ENCODE peak calls at places on chromosomes 4 and X, in nine cellular contexts. Y, T, W, L, D, O, J, G and N are unnamed samples.
A peak's percentile ranks its signal among the peaks of the same experiment; 100 is the strongest.

GRCh38 chr4:114488301-114488982 is 110.2 kb upstream of the UGT8 start:
- DNase-seq in Y (no peak), T (no peak), W (no peak), L (no peak), D (no peak), O (no peak), J (no peak), G (no peak), N (no peak)

GRCh38 chr4:85606505-85606904 is 131.6 kb downstream of the ARHGAP24 start:
- DNase-seq in Y (no peak), T (no peak), W (no peak), L (no peak), D (no peak), O (no peak), J (no peak), G (no peak), N (no peak)

GRCh38 chr4:83113429-83113786 is 1.1 kb downstream of the PLAC8 start:
- DNase-seq in Y (no peak), T (no peak), W (no peak), L (no peak), D (no peak), O (no peak), J (no peak), G (no peak), N (no peak)

GRCh38 chr4:109588176-109588575 is 28.1 kb downstream of the MCUB start:
- DNase-seq in Y (no peak), T (no peak), W (peak; percentile 26), L (no peak), D (no peak), O (no peak), J (no peak), G (no peak), N (peak; percentile 27)

GRCh38 chr4:169270156-169270809 is 473 bp downstream of the SH3RF1 start:
- DNase-seq in Y (peak; percentile 70), T (peak; percentile 61), W (peak; percentile 63), L (peak; percentile 75), D (no peak), O (peak; percentile 87), J (peak; percentile 28), G (peak; percentile 37), N (peak; percentile 60)

GRCh38 chr4:107987916-107988762 is 1.6 kb upstream of the HADH start:
- DNase-seq in Y (no peak), T (no peak), W (no peak), L (no peak), D (no peak), O (no peak), J (no peak), G (peak; percentile 59), N (no peak)

GRCh38 chrX:88735835-88736234 is 11.2 kb upstream of the CPXCR1 start:
- DNase-seq in Y (no peak), T (no peak), W (no peak), L (no peak), D (no peak), O (no peak), J (no peak), G (no peak), N (no peak)

GRCh38 chr4:34258176-34258575 is 1986.1 kb downstream of the ARAP2 start:
- DNase-seq in Y (no peak), T (no peak), W (no peak), L (no peak), D (no peak), O (no peak), J (no peak), G (no peak), N (no peak)

GRCh38 chrX:53266914-53267313 is 14.5 kb downstream of the IQSEC2 start:
- DNase-seq in Y (no peak), T (no peak), W (no peak), L (no peak), D (no peak), O (no peak), J (peak; percentile 44), G (no peak), N (no peak)

GRCh38 chr4:8322794-8323704 is 53.5 kb downstream of the HTRA3 start:
- DNase-seq in Y (peak; percentile 44), T (no peak), W (no peak), L (peak; percentile 41), D (no peak), O (peak; percentile 36), J (no peak), G (no peak), N (no peak)

GRCh38 chr4:155568641-155569040 is 98.0 kb upstream of the GUCY1A1 start:
- DNase-seq in Y (no peak), T (no peak), W (no peak), L (no peak), D (no peak), O (no peak), J (no peak), G (no peak), N (no peak)

GRCh38 chr4:79164961-79165610 is 160.8 kb downstream of the NAA11 start:
- DNase-seq in Y (no peak), T (no peak), W (no peak), L (no peak), D (no peak), O (no peak), J (no peak), G (no peak), N (no peak)

DNA sequence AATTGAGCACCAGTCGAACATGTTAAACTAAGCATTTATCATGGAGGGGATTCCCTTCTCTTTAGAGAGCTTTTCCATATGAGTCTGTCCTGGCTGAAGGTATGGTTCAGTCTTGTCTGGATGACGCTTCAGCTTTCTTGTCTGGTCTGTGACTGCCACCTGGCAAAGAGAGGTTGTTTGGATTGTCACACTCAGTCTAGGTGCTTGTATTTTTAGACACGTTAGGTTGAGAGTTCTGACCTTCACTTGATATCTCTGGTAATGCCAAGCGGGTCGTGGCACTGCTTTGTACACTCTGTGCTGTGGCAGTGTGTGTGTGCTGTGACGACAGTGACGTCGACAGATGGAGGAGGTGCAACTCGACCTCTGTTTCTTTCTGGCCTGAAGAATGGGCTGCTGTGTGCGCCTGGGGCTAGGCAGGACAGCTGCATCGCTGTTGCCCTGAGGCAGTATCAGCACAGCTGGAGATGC is 12.6 kb downstream of the NOCT start:
- DNase-seq in Y (no peak), T (no peak), W (no peak), L (no peak), D (no peak), O (no peak), J (no peak), G (no peak), N (no peak)
- TF ChIP-seq POLR2A in Y (no peak), T (no peak), W (no peak), L (no peak), D (no peak), O (no peak), J (no peak), G (no peak), N (no peak)

GRCh38 chr4:23819041-23819511 is 70.8 kb downstream of the PPARGC1A start:
- DNase-seq in Y (no peak), T (no peak), W (no peak), L (no peak), D (no peak), O (no peak), J (no peak), G (no peak), N (no peak)
- TF ChIP-seq POLR2AphosphoS5 in Y (no peak), T (no peak), W (no peak), L (no peak), D (no peak), O (no peak), J (no peak), G (no peak), N (no peak)

DNA sequence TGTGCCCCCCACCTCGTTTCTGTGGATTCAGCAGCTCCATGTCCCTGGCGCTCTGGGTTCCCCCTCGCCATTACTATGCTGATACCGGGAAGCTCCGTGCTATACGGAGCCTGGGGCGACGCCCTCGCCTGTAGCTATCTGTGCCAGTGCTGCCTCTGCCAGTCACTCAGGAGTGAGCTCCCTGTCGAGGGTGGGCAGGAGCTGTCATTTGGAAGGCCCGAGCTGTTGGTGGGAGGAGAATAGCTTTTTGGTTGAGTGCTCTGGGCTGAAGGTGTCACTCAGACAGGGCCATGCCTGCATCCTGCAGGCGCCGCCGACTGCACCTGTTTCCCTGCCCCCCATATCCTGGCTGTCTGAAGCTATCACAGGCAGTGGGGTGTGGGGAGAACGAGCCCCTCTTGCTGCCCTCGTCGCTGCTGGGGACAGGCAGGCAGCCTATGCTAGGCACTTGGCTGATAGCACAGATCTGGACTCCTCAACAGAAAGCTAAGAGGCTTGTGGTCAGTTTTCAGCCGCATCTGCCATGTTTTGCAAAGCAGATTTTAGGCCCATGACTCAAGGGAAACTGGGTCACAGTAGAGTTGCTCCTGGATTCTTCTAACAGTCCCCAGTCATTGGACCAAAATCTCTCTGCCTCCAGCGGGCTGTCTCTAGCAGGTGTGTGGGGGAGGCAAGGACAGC is 31.8 kb downstream of the CPLX1 start:
- DNase-seq in Y (no peak), T (no peak), W (no peak), L (no peak), D (no peak), O (no peak), J (no peak), G (no peak), N (no peak)
- TF ChIP-seq POLR2A in Y (no peak), T (no peak), W (no peak), L (no peak), D (no peak), O (no peak), J (no peak), G (no peak), N (no peak)

GRCh38 chr4:10093273-10093621 is 23.4 kb downstream of the WDR1 start:
- DNase-seq in Y (no peak), T (no peak), W (no peak), L (no peak), D (no peak), O (no peak), J (no peak), G (no peak), N (no peak)

GRCh38 chr4:10094841-10095240 is 21.8 kb downstream of the WDR1 start:
- DNase-seq in Y (no peak), T (no peak), W (no peak), L (no peak), D (no peak), O (no peak), J (no peak), G (no peak), N (no peak)

GRCh38 chr4:10095296-10095991 is 21.2 kb downstream of the WDR1 start:
- DNase-seq in Y (no peak), T (no peak), W (no peak), L (no peak), D (no peak), O (no peak), J (no peak), G (no peak), N (no peak)

GRCh38 chr4:10092481-10093272 is 23.9 kb downstream of the WDR1 start:
- DNase-seq in Y (no peak), T (no peak), W (no peak), L (no peak), D (no peak), O (peak; percentile 72), J (no peak), G (no peak), N (no peak)

GRCh38 chr4:10093801-10094552 is 22.6 kb downstream of the WDR1 start:
- DNase-seq in Y (no peak), T (peak; percentile 97), W (no peak), L (no peak), D (no peak), O (no peak), J (no peak), G (peak; percentile 88), N (no peak)
- TF ChIP-seq POLR2AphosphoS5 in Y (peak; percentile 65), T (peak; percentile 91), W (no peak), L (no peak), D (peak; percentile 11), O (peak; percentile 14), J (no peak), G (no peak), N (no peak)